ENCODE peak calls at places on chromosomes 5 and 9, in four cellular contexts. T is A549, Z is endothelial cell, U is ovary. K is an unnamed sample.

GRCh38 chr9:92534199-92535159 is 1.3 kb downstream of the ECM2 start:
- DNase-seq in Z (no peak), U (no peak), T (no peak), K (no peak)

GRCh38 chr9:27537027-27537435 is 7.4 kb upstream of the MOB3B start:
- DNase-seq in Z (no peak), U (no peak), T (no peak), K (no peak)

GRCh38 chr5:67770431-67771025 is 445.0 kb upstream of the PIK3R1 start:
- DNase-seq in T (no peak), Z (no peak), U (no peak), K (peak)

GRCh38 chr9:134634190-134634589 is 7.4 kb upstream of the COL5A1 start:
- DNase-seq in T (no peak), U (peak), Z (no peak), K (no peak)

GRCh38 chr5:93579561-93580386 is 1.2 kb downstream of the NR2F1-AS1 start:
- DNase-seq in Z (no peak), U (peak), T (no peak), K (peak)

GRCh38 chr9:134968011-134968822 is 50.5 kb upstream of the FCN1 start:
- DNase-seq in Z (no peak), T (no peak), U (peak), K (no peak)

GRCh38 chr5:95959051-95959963 is 2.3 kb downstream of the ELL2 start:
- DNase-seq in Z (no peak), T (no peak), U (no peak), K (peak)

GRCh38 chr9:89952401-89952800 is 347.6 kb downstream of the GADD45G start:
- DNase-seq in U (no peak), T (no peak), Z (no peak), K (no peak)

GRCh38 chr5:84274585-84275468 is 109.9 kb downstream of the EDIL3 start:
- DNase-seq in Z (peak), T (peak), U (no peak), K (peak)

GRCh38 chr5:96885518-96886338 is 9.4 kb downstream of the ERAP2 start:
- DNase-seq in U (no peak), Z (no peak), T (no peak), K (no peak)

GRCh38 chr5:91136271-91136670 is 246.8 kb downstream of the ARRDC3 start:
- DNase-seq in Z (no peak), U (no peak), T (no peak), K (peak)

GRCh38 chr5:141758316-141758965 is 76.4 kb upstream of the ARAP3 start:
- DNase-seq in T (no peak), U (no peak), Z (no peak), K (peak)

GRCh38 chr5:154858972-154859950 is 834 bp downstream of the CNOT8 start:
- DNase-seq in U (no peak), Z (no peak), T (no peak), K (no peak)

GRCh38 chr9:105912868-105913516 is 218.7 kb downstream of the TMEM38B start:
- DNase-seq in T (peak), Z (no peak), U (no peak), K (peak)

GRCh38 chr5:143680672-143681259 is 131.2 kb upstream of the HMHB1 start:
- DNase-seq in U (no peak), T (no peak), Z (no peak), K (no peak)

GRCh38 chr9:131264231-131264630 is 12.1 kb downstream of the FAM78A start:
- DNase-seq in Z (no peak), U (no peak), T (no peak), K (no peak)

GRCh38 chr5:29697786-29698414 is 1495.6 kb upstream of the CDH6 start:
- DNase-seq in Z (peak), T (no peak), U (no peak), K (no peak)

GRCh38 chr5:434443-435146 is 8.4 kb upstream of the EXOC3 start:
- DNase-seq in T (no peak), U (no peak), Z (no peak), K (no peak)

GRCh38 chr5:9877473-9877872 is 247.3 kb upstream of the TAS2R1 start:
- DNase-seq in U (no peak), Z (no peak), T (no peak), K (no peak)

GRCh38 chr9:118595719-118596305 is 773.4 kb downstream of the BRINP1 start:
- DNase-seq in Z (peak), U (no peak), T (peak), K (peak)

GRCh38 chr9:126500600-126501382 is 112.9 kb upstream of the LMX1B start:
- DNase-seq in T (peak), Z (peak), U (peak), K (peak)

GRCh38 chr9:72538926-72539702 is 17.7 kb downstream of the TMC1 start:
- DNase-seq in Z (no peak), T (no peak), U (no peak), K (no peak)

GRCh38 chr5:156815988-156816599 is 34.0 kb upstream of the PPP1R2B start:
- DNase-seq in Z (peak), U (no peak), T (peak), K (peak)

GRCh38 chr9:353077-353476 is 138.4 kb downstream of the DOCK8 start:
- DNase-seq in T (no peak), U (no peak), Z (no peak), K (no peak)

GRCh38 chr5:102815560-102816324 is 60.6 kb downstream of the PAM start:
- DNase-seq in U (no peak), T (no peak), Z (no peak), K (no peak)

GRCh38 chr5:93578179-93578812 is 2.7 kb downstream of the NR2F1-AS1 start:
- DNase-seq in Z (no peak), T (no peak), U (no peak), K (no peak)

GRCh38 chr5:56951946-56952691 is at the start of gene MIER3:
- DNase-seq in U (peak), Z (peak), T (peak), K (peak)

GRCh38 chr9:68619636-68620035 is 79.0 kb upstream of the TMEM252 start:
- DNase-seq in Z (no peak), T (no peak), U (no peak), K (no peak)

GRCh38 chr5:10009802-10010201 is 239.9 kb downstream of the ATPSCKMT start:
- DNase-seq in T (no peak), Z (no peak), U (no peak), K (no peak)

K was measured in Calu3.